ENCODE peak calls at places on chromosome 2, in nine cellular contexts. J is progenitor cell of endocrine pancreas; H is activated CD4-positive, alpha-beta memory T cell treated with anti-CD3 and anti-CD28 coated beads for 36 hours; R is NCI-H2029; G is BE2C; Z is A172; M is substantia nigra; D is NCI-H1417; F is stimulated activated CD8-positive, alpha-beta memory T cell treated with anti-CD3 and anti-CD28 coated beads, Interleukin-12 subunit alpha, Interleukin-12 subunit beta, amount 100 ng/mL, for 4 hours. S is an unnamed sample.

GRCh38 chr2:47070155-47070919 is 84.8 kb downstream of the STPG4 start:
- DNase-seq in J (no peak), H (no peak), R (no peak), G (no peak), Z (peak), M (no peak), D (no peak), F (no peak), S (no peak)

GRCh38 chr2:74985983-74986382 is 27.5 kb downstream of the POLE4 start:
- DNase-seq in J (no peak), H (no peak), R (no peak), G (no peak), Z (no peak), M (no peak), D (no peak), F (no peak), S (peak)

GRCh38 chr2:128281852-128282245 is 36.8 kb downstream of the HS6ST1 start:
- DNase-seq in J (no peak), H (no peak), R (no peak), G (no peak), Z (no peak), M (no peak), D (no peak), F (no peak), S (no peak)

GRCh38 chr2:241750076-241750840 is 15.8 kb downstream of the D2HGDH start:
- DNase-seq in J (no peak), H (no peak), R (no peak), G (no peak), Z (no peak), M (no peak), D (no peak), F (no peak), S (no peak)

GRCh38 chr2:74947703-74948102 is 10.7 kb upstream of the POLE4 start:
- DNase-seq in J (no peak), H (no peak), R (peak), G (peak), Z (no peak), M (no peak), D (no peak), F (no peak), S (no peak)

GRCh38 chr2:1011018-1011405 is 60.4 kb downstream of the SNTG2 start:
- DNase-seq in J (no peak), H (no peak), R (no peak), G (no peak), Z (no peak), M (no peak), D (peak), F (no peak), S (no peak)

GRCh38 chr2:223488814-223489213 is 113.3 kb downstream of the SCG2 start:
- DNase-seq in J (no peak), H (no peak), R (no peak), G (peak), Z (peak), M (no peak), D (peak), F (no peak), S (peak)

GRCh38 chr2:101741775-101742520 is 44.4 kb downstream of the MAP4K4 start:
- DNase-seq in J (no peak), H (no peak), R (no peak), G (no peak), Z (no peak), M (no peak), D (no peak), F (no peak), S (no peak)

GRCh38 chr2:108612153-108612513 is 77.9 kb downstream of the LIMS1 start:
- DNase-seq in J (no peak), H (peak), R (no peak), G (no peak), Z (no peak), M (no peak), D (peak), F (no peak), S (no peak)

GRCh38 chr2:138956116-138956515 is 175.9 kb upstream of the NXPH2 start:
- DNase-seq in J (no peak), H (no peak), R (no peak), G (no peak), Z (no peak), M (no peak), D (no peak), F (no peak), S (no peak)